ENCODE peak calls at places on chromosomes 16 and 17, in four cellular contexts. X, C, P and D are unnamed samples. For H3K4me1 and H3K9me3, the result is how much of the 10 kb centered on the place peaks cover.

GRCh38 chr16:65965632-65966031 is 400.9 kb upstream of the CDH5 start:
- DNase-seq in X (no peak), P (no peak), C (no peak), D (no peak)

GRCh38 chr17:19672009-19672837 is 23.7 kb downstream of the ALDH3A2 start:
- DNase-seq in C (no peak), P (peak), X (peak), D (peak)

GRCh38 chr17:14038206-14038605 is 31.1 kb upstream of the COX10 start:
- DNase-seq in C (no peak), X (no peak), P (peak), D (no peak)

GRCh38 chr16:87592018-87592712 is 10.1 kb upstream of the JPH3 start:
- DNase-seq in X (no peak), C (no peak), P (no peak), D (no peak)

GRCh38 chr17:70767102-70767701 is 597.9 kb downstream of the KCNJ2 start:
- DNase-seq in X (no peak), C (no peak), P (peak), D (no peak)

GRCh38 chr16:60329110-60329509 is 1595.0 kb upstream of the GOT2 start:
- DNase-seq in P (no peak), X (no peak), C (no peak), D (no peak)

GRCh38 chr17:66673668-66674276 is 161.1 kb upstream of the CACNG5 start:
- DNase-seq in C (no peak), P (peak), X (no peak), D (peak)

GRCh38 chr17:34820922-34821321 is 140.3 kb downstream of the CCT6B start:
- DNase-seq in P (no peak), C (no peak), X (no peak), D (no peak)

GRCh38 chr17:78242024-78242742 is 10.8 kb downstream of the TMEM235 start:
- DNase-seq in X (no peak), P (no peak), C (no peak), D (no peak)
- H3K4me1 ChIP-seq in X (under half), P (under half), C (under half), D (under half)

GRCh38 chr16:35687071-35687470 is 2227.7 kb downstream of the TP53TG3F start:
- DNase-seq in P (no peak), X (no peak), C (peak), D (no peak)
- H3K9me3 ChIP-seq in P (under half), X (under half), C (under half), D (under half)

GRCh38 chr17:64111831-64112230 is 18.1 kb downstream of the ERN1 start:
- DNase-seq in X (no peak), P (no peak), C (no peak), D (no peak)

GRCh38 chr17:64106918-64107317 is 23.0 kb downstream of the ERN1 start:
- DNase-seq in X (no peak), C (no peak), P (no peak), D (no peak)

GRCh38 chr17:64107517-64108235 is 22.3 kb downstream of the ERN1 start:
- DNase-seq in C (no peak), X (no peak), P (no peak), D (no peak)

GRCh38 chr17:64110436-64111152 is 19.4 kb downstream of the ERN1 start:
- DNase-seq in P (no peak), X (no peak), C (no peak), D (no peak)

DNA sequence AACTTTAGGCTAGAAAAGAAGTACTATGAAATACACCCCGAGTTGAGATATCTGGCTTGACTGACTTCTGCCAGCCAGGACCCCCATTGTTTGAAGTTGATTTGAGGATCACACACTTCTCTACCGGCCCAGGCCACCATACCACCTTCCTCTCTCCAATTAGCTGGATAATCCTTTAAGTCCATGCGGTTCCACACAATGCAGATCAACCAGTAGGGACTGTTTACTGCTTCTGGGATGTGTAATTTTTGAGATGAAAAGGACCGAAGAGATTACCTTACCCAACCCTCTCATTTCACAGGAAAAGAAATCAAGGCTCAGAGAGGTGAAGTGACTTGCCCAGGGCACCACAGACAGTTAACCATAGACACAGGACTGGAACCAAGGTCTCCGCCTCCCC is 20.5 kb downstream of the ERN1 start:
- DNase-seq in P (no peak), C (no peak), X (no peak), D (no peak)
- TF ChIP-seq CTCF in P (no peak), C (no peak), X (no peak), D (no peak)

DNA sequence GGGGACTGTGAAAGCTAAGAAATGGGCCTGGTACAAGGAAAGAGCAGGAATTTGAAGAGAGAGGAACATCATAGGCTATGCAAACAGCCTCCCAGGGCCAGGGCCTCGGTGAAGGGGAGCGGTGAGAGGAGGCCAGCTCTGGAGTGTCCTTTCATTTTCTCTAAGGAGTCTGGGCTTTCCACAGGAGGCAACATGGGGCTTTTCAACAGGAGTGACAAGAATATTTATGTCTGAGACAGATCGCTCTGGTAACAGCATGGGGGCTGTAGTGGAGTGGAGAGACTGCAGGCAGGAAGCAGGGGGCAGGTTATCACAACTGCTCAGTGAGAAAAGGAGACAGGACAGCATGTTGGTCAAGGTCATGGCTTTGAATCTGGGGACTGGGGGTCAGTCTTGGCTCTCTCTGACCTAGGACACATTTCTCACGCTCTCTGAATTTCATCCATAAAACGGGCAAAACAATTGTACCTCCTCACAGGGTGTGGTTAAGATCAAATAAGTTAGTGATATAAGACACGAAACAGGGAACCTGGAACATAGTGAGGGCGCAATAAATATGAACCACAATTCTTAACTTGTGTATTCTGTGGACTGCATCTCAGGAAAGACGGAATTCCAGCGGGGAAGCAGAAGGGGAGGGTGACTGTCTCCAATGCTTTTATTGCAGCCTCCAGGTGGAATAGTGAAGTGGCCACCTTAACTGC is 49.9 kb downstream of the TOM1L2 start:
- DNase-seq in C (no peak), P (no peak), X (no peak), D (no peak)
- H3K4me1 ChIP-seq in C (half or more), P (under half), X (under half), D (under half)